ENCODE peak calls at places on chromosomes 5 and 9, in five cellular contexts. One of them, this sample, is unnamed.

GRCh38 chr9:124480621-124480981 is 26.6 kb downstream of the NR5A1 start:
- DNase-seq in IMR-90: peak
- DNase-seq in activated CD8-positive, alpha-beta memory T cell treated with anti-CD3 and anti-CD28 coated beads, Interleukin-2, amount 50 U/mL, for 48 hours: peak
- DNase-seq in HT1080: peak
- DNase-seq in naive thymus-derived CD8-positive, alpha-beta T cell: no peak
- DNase-seq in this sample: no peak

GRCh38 chr9:22206833-22207232 is 197.7 kb upstream of the CDKN2B start:
- DNase-seq in IMR-90: no peak
- DNase-seq in activated CD8-positive, alpha-beta memory T cell treated with anti-CD3 and anti-CD28 coated beads, Interleukin-2, amount 50 U/mL, for 48 hours: no peak
- DNase-seq in HT1080: no peak
- DNase-seq in naive thymus-derived CD8-positive, alpha-beta T cell: no peak
- DNase-seq in this sample: no peak

GRCh38 chr9:69671904-69672827 is at the start of gene APBA1:
- DNase-seq in IMR-90: peak
- DNase-seq in activated CD8-positive, alpha-beta memory T cell treated with anti-CD3 and anti-CD28 coated beads, Interleukin-2, amount 50 U/mL, for 48 hours: peak
- DNase-seq in HT1080: no peak
- DNase-seq in naive thymus-derived CD8-positive, alpha-beta T cell: peak
- DNase-seq in this sample: no peak

GRCh38 chr9:16705121-16705604 is 165.3 kb downstream of the BNC2 start:
- DNase-seq in IMR-90: peak
- DNase-seq in activated CD8-positive, alpha-beta memory T cell treated with anti-CD3 and anti-CD28 coated beads, Interleukin-2, amount 50 U/mL, for 48 hours: no peak
- DNase-seq in HT1080: peak
- DNase-seq in naive thymus-derived CD8-positive, alpha-beta T cell: no peak
- DNase-seq in this sample: peak

GRCh38 chr5:67639311-67639710 is 442.7 kb upstream of the CD180 start:
- DNase-seq in IMR-90: no peak
- DNase-seq in activated CD8-positive, alpha-beta memory T cell treated with anti-CD3 and anti-CD28 coated beads, Interleukin-2, amount 50 U/mL, for 48 hours: no peak
- DNase-seq in HT1080: no peak
- DNase-seq in naive thymus-derived CD8-positive, alpha-beta T cell: no peak
- DNase-seq in this sample: no peak

GRCh38 chr5:147530801-147531389 is 21.0 kb upstream of the DPYSL3 start:
- DNase-seq in IMR-90: peak
- DNase-seq in activated CD8-positive, alpha-beta memory T cell treated with anti-CD3 and anti-CD28 coated beads, Interleukin-2, amount 50 U/mL, for 48 hours: no peak
- DNase-seq in HT1080: peak
- DNase-seq in naive thymus-derived CD8-positive, alpha-beta T cell: no peak
- DNase-seq in this sample: no peak

GRCh38 chr5:6744841-6745705 is 31.8 kb downstream of the TENT4A start:
- DNase-seq in IMR-90: no peak
- DNase-seq in activated CD8-positive, alpha-beta memory T cell treated with anti-CD3 and anti-CD28 coated beads, Interleukin-2, amount 50 U/mL, for 48 hours: peak
- DNase-seq in HT1080: no peak
- DNase-seq in naive thymus-derived CD8-positive, alpha-beta T cell: no peak
- DNase-seq in this sample: no peak

GRCh38 chr5:43008369-43009158 is 31.6 kb downstream of the ANXA2R start:
- DNase-seq in IMR-90: peak
- DNase-seq in activated CD8-positive, alpha-beta memory T cell treated with anti-CD3 and anti-CD28 coated beads, Interleukin-2, amount 50 U/mL, for 48 hours: peak
- DNase-seq in HT1080: no peak
- DNase-seq in naive thymus-derived CD8-positive, alpha-beta T cell: peak
- DNase-seq in this sample: peak

GRCh38 chr5:65032250-65032649 is 263.5 kb downstream of the CWC27 start:
- DNase-seq in IMR-90: peak
- DNase-seq in activated CD8-positive, alpha-beta memory T cell treated with anti-CD3 and anti-CD28 coated beads, Interleukin-2, amount 50 U/mL, for 48 hours: no peak
- DNase-seq in HT1080: peak
- DNase-seq in naive thymus-derived CD8-positive, alpha-beta T cell: no peak
- DNase-seq in this sample: no peak

GRCh38 chr5:115258001-115258400 is 4.7 kb downstream of the PGGT1B start:
- DNase-seq in IMR-90: peak
- DNase-seq in activated CD8-positive, alpha-beta memory T cell treated with anti-CD3 and anti-CD28 coated beads, Interleukin-2, amount 50 U/mL, for 48 hours: no peak
- DNase-seq in HT1080: no peak
- DNase-seq in naive thymus-derived CD8-positive, alpha-beta T cell: no peak
- DNase-seq in this sample: no peak

GRCh38 chr9:126295936-126296600 is 30.6 kb upstream of the MVB12B start:
- DNase-seq in IMR-90: no peak
- DNase-seq in activated CD8-positive, alpha-beta memory T cell treated with anti-CD3 and anti-CD28 coated beads, Interleukin-2, amount 50 U/mL, for 48 hours: no peak
- DNase-seq in HT1080: peak
- DNase-seq in naive thymus-derived CD8-positive, alpha-beta T cell: no peak
- DNase-seq in this sample: no peak

GRCh38 chr9:126838055-126838811 is 22.2 kb upstream of the ZBTB34 start:
- DNase-seq in IMR-90: no peak
- DNase-seq in activated CD8-positive, alpha-beta memory T cell treated with anti-CD3 and anti-CD28 coated beads, Interleukin-2, amount 50 U/mL, for 48 hours: no peak
- DNase-seq in HT1080: no peak
- DNase-seq in naive thymus-derived CD8-positive, alpha-beta T cell: no peak
- DNase-seq in this sample: no peak

GRCh38 chr9:98997580-98997979 is 53.9 kb downstream of the COL15A1 start:
- DNase-seq in IMR-90: peak
- DNase-seq in activated CD8-positive, alpha-beta memory T cell treated with anti-CD3 and anti-CD28 coated beads, Interleukin-2, amount 50 U/mL, for 48 hours: no peak
- DNase-seq in HT1080: peak
- DNase-seq in naive thymus-derived CD8-positive, alpha-beta T cell: no peak
- DNase-seq in this sample: no peak

GRCh38 chr9:136808075-136808780 is 480 bp downstream of the RABL6 start:
- DNase-seq in IMR-90: no peak
- DNase-seq in activated CD8-positive, alpha-beta memory T cell treated with anti-CD3 and anti-CD28 coated beads, Interleukin-2, amount 50 U/mL, for 48 hours: peak
- DNase-seq in HT1080: no peak
- DNase-seq in naive thymus-derived CD8-positive, alpha-beta T cell: peak
- DNase-seq in this sample: no peak

GRCh38 chr5:72246239-72246580 is 73.8 kb downstream of the MRPS27 start:
- DNase-seq in IMR-90: no peak
- DNase-seq in activated CD8-positive, alpha-beta memory T cell treated with anti-CD3 and anti-CD28 coated beads, Interleukin-2, amount 50 U/mL, for 48 hours: no peak
- DNase-seq in HT1080: peak
- DNase-seq in naive thymus-derived CD8-positive, alpha-beta T cell: no peak
- DNase-seq in this sample: no peak